ENCODE peak calls at places on chromosomes 13 and 19, in five cellular contexts. N is Kasumi-1; T is activated naive CD8-positive, alpha-beta T cell treated with anti-CD3 and anti-CD28 coated beads, Interleukin-2, amount 50 U/mL, for 24 hours; J is activated T-helper 2 cell treated with anti-CD3 and anti-CD28 coated beads, Interferon-gamma antibody, Interleukin-2, Interleukin-4, amounts not matched to agents 10 μg/mL and 5 μg/mL and 100 μg/mL, durations not matched to agents 14 hours and 24 hours and 36 hours; C is K562. Z is an unnamed sample.

GRCh38 chr19:49364083-49364687 is 508 bp downstream of the DKKL1 start:
- DNase-seq in J (no peak), N (no peak), T (no peak), C (peak), Z (no peak)

GRCh38 chr13:84870190-84870589 is 929.0 kb downstream of the SLITRK6 start:
- DNase-seq in N (no peak), C (no peak), J (no peak), T (no peak), Z (no peak)

GRCh38 chr19:31408460-31409124 is 59.4 kb upstream of the TSHZ3 start:
- DNase-seq in C (no peak), N (no peak), T (no peak), J (no peak), Z (no peak)

GRCh38 chr13:51154029-51154555 is 43.0 kb upstream of the C13orf42 start:
- DNase-seq in T (no peak), N (no peak), C (no peak), J (no peak), Z (peak)

GRCh38 chr13:78409172-78409571 is 194.2 kb downstream of the POU4F1 start:
- DNase-seq in T (no peak), N (no peak), C (no peak), J (no peak), Z (no peak)

GRCh38 chr13:71290963-71291937 is 575.8 kb downstream of the DACH1 start:
- DNase-seq in J (peak), C (no peak), T (peak), N (peak), Z (peak)

GRCh38 chr19:34345934-34346333 is 19.1 kb upstream of the GPI start:
- DNase-seq in N (peak), C (peak), J (peak), T (peak), Z (peak)

GRCh38 chr19:5115351-5115750 is 146.4 kb downstream of the KDM4B start:
- DNase-seq in T (no peak), J (no peak), N (no peak), C (no peak), Z (no peak)

GRCh38 chr19:4140237-4140711 is 13.2 kb upstream of the CREB3L3 start:
- DNase-seq in N (peak), T (peak), J (no peak), C (peak), Z (peak)

GRCh38 chr19:46746281-46746965 is at the start of gene STRN4:
- DNase-seq in N (no peak), J (peak), C (peak), T (peak), Z (peak)

GRCh38 chr13:25860862-25861261 is 191.0 kb downstream of the SHISA2 start:
- DNase-seq in C (no peak), J (no peak), N (no peak), T (no peak), Z (no peak)

GRCh38 chr19:6773323-6773931 is 919 bp downstream of the VAV1 start:
- DNase-seq in C (no peak), N (peak), T (peak), J (peak), Z (no peak)

GRCh38 chr13:54337526-54337925 is 1308.9 kb downstream of the OLFM4 start:
- DNase-seq in T (no peak), C (no peak), N (no peak), J (no peak), Z (no peak)